ENCODE peak calls at places on chromosomes 11 and 22, in five cellular contexts. P is stomach, S is sigmoid colon, C is HCT116, Z is transverse colon. W is an unnamed sample.

GRCh38 chr11:126403658-126404057 is 48.2 kb downstream of the ST3GAL4 start:
- DNase-seq in P (no peak), S (no peak), C (no peak), Z (no peak), W (no peak)

GRCh38 chr11:80241766-80242165 is 800.9 kb upstream of the TENM4 start:
- DNase-seq in P (no peak), S (no peak), C (no peak), Z (no peak), W (no peak)

GRCh38 chr11:32983506-32983905 is 32.2 kb upstream of the DEPDC7 start:
- DNase-seq in P (no peak), S (no peak), C (no peak), Z (no peak), W (no peak)

GRCh38 chr22:17575151-17575550 is 11.9 kb downstream of the SLC25A18 start:
- DNase-seq in P (no peak), S (no peak), C (no peak), Z (no peak), W (no peak)

GRCh38 chr11:129251067-129251466 is 58.9 kb upstream of the ARHGAP32 start:
- DNase-seq in P (no peak), S (no peak), C (no peak), Z (no peak), W (no peak)

GRCh38 chr11:62786318-62787004 is 741 bp upstream of the TMEM179B start:
- DNase-seq in P (peak; percentile 93), S (peak; percentile 95), C (peak; percentile 67), Z (peak; percentile 93), W (no peak)

GRCh38 chr11:77079666-77080065 is 12.9 kb downstream of the CAPN5 start:
- DNase-seq in P (no peak), S (no peak), C (no peak), Z (no peak), W (no peak)

GRCh38 chr11:76787911-76788596 is 4.9 kb downstream of the TSKU start:
- DNase-seq in P (no peak), S (peak; percentile 74), C (peak; percentile 61), Z (peak; percentile 26), W (no peak)

GRCh38 chr11:74680703-74681531 is 50.3 kb downstream of the CHRDL2 start:
- DNase-seq in P (peak; percentile 45), S (no peak), C (no peak), Z (peak; percentile 6), W (no peak)

GRCh38 chr11:1207451-1208360 is 15.2 kb upstream of the MUC5B start:
- DNase-seq in P (no peak), S (peak; percentile 59), C (no peak), Z (no peak), W (no peak)

GRCh38 chr11:122902951-122903350 is 20.4 kb downstream of the JHY start:
- DNase-seq in P (no peak), S (no peak), C (no peak), Z (no peak), W (no peak)

GRCh38 chr22:40418366-40419201 is 48.2 kb downstream of the SGSM3 start:
- DNase-seq in P (no peak), S (peak; percentile 86), C (no peak), Z (peak; percentile 32), W (no peak)

GRCh38 chr11:121464352-121464946 is 11.7 kb upstream of the SORL1-AS1 start:
- DNase-seq in P (no peak), S (peak; percentile 89), C (peak; percentile 81), Z (peak; percentile 51), W (no peak)

GRCh38 chr22:42083119-42083518 is 3.6 kb downstream of the SMDT1 start:
- DNase-seq in P (no peak), S (no peak), C (no peak), Z (no peak), W (no peak)

GRCh38 chr11:62999649-63000048 is 14.9 kb upstream of the SLC22A6 start:
- DNase-seq in P (peak; percentile 74), S (no peak), C (no peak), Z (no peak), W (no peak)

GRCh38 chr22:42697542-42698013 is 23.1 kb downstream of the A4GALT start:
- DNase-seq in P (peak; percentile 66), S (peak; percentile 97), C (peak; percentile 49), Z (peak; percentile 72), W (no peak)

GRCh38 chr11:64544616-64545296 is 46.3 kb upstream of the SLC22A12 start:
- DNase-seq in P (no peak), S (no peak), C (no peak), Z (peak; percentile 34), W (no peak)

GRCh38 chr11:19110290-19110689 is 6.7 kb upstream of the ZDHHC13 start:
- DNase-seq in P (peak; percentile 45), S (no peak), C (no peak), Z (no peak), W (no peak)

GRCh38 chr11:40125054-40125453 is 1334.4 kb downstream of the LRRC4C start:
- DNase-seq in P (no peak), S (no peak), C (no peak), Z (no peak), W (no peak)

GRCh38 chr22:40668611-40669390 is 10.5 kb upstream of the MCHR1 start:
- DNase-seq in P (no peak), S (no peak), C (peak; percentile 31), Z (no peak), W (no peak)

GRCh38 chr11:80960331-80961095 is 1519.7 kb upstream of the TENM4 start:
- DNase-seq in P (no peak), S (no peak), C (no peak), Z (no peak), W (no peak)

GRCh38 chr11:47566166-47566546 is 757 bp downstream of the PTPMT1 start:
- DNase-seq in P (peak; percentile 35), S (no peak), C (no peak), Z (no peak), W (no peak)

GRCh38 chr11:7512525-7513209 is 1.1 kb upstream of the PPFIBP2 start:
- DNase-seq in P (peak; percentile 79), S (peak; percentile 89), C (no peak), Z (peak; percentile 80), W (no peak)

GRCh38 chr22:30290679-30291333 is 1.5 kb upstream of the CASTOR1 start:
- DNase-seq in P (peak; percentile 91), S (peak; percentile 97), C (no peak), Z (peak; percentile 74), W (peak; percentile 96)

GRCh38 chr11:130652671-130653335 is 204.4 kb downstream of the ADAMTS15 start:
- DNase-seq in P (peak; percentile 39), S (peak; percentile 92), C (no peak), Z (peak; percentile 46), W (peak; percentile 89)

GRCh38 chr11:69640260-69640994 is 529 bp upstream of the CCND1 start:
- DNase-seq in P (peak; percentile 57), S (peak; percentile 66), C (no peak), Z (peak; percentile 49), W (no peak)

GRCh38 chr11:2990617-2991476 is 1.3 kb downstream of the NAP1L4 start:
- DNase-seq in P (no peak), S (no peak), C (no peak), Z (peak; percentile 37), W (no peak)

GRCh38 chr11:47155914-47156313 is 20.8 kb downstream of the ARFGAP2 start:
- DNase-seq in P (no peak), S (no peak), C (no peak), Z (no peak), W (no peak)

GRCh38 chr11:37500425-37500824 is 902.4 kb upstream of the RAG2 start:
- DNase-seq in P (no peak), S (no peak), C (no peak), Z (no peak), W (no peak)

GRCh38 chr11:34426766-34427170 is 12.0 kb upstream of the CAT start:
- DNase-seq in P (no peak), S (no peak), C (no peak), Z (no peak), W (no peak)
- TF ChIP-seq POLR2AphosphoS5 in P (no peak), S (no peak), C (no peak), Z (no peak), W (no peak)

DNA sequence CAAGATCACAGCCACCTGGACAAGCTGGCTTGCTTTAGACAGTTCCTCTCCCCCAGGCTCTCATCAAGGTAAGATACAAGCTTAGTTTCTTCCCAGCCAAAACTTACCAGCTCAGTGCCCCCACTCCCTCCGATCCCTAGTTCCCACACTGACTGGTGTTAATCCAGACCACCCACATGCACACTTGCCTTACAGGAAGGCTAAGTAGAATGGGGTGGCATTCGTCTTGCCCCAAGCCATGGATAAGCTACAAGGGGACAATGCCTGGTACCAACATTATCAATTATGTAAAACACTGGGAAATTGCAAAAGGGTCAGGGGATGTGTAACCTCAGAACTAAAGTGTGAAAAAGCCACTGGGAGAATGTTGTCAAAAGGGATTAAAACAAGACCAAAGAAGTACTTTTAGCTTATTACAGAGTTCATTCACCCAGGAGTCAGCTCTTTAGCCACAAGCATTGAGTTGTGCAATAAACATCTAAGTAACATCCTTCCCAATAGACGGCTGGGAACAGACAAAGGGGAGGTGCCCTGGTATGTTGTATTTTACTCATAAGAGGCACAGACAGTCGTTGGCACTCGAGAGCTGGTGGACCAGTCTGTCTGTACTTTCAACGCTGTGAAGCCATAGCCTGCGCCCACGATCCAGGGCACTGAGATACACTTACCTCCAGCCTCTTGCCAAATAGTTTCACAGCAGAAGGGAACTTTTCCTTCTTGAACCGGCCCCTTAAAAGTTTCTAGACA is 1.1 kb downstream of the DHCR7 start:
- DNase-seq in P (no peak), S (peak; percentile 73), C (no peak), Z (peak; percentile 28), W (no peak)
- TF ChIP-seq POLR2A in P (no peak), S (no peak), C (no peak), Z (no peak), W (no peak)

GRCh38 chr11:72592698-72593097 is 81.5 kb downstream of the PDE2A start:
- DNase-seq in P (no peak), S (no peak), C (no peak), Z (no peak), W (no peak)
- H3K27me3 ChIP-seq in P (peaks cover 78% of the 10 kb centered on the region), S (no peaks in the 10 kb centered on the region), C (no peaks in the 10 kb centered on the region), Z (peaks cover 38% of the 10 kb centered on the region), W (no peaks in the 10 kb centered on the region)

DNA sequence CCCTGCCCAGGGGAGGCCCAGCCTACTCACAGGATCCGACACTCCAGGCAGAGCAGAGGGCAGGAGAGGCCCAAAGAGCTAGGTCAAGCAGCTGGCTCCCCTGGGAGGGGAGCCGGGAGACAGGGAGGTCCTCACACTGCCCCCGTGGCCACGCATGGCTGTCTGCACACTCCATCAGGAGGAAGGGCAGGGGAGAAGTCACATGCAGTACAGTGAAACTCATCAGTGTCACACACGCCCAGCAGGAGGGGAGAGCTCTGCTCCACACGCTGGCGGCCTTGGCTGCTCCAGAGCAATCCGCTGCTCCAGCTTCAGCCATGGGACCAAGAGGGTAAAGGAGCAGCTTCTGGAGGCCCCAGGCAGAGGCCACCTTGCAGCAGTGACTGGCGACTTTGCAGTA is 14.3 kb downstream of the TCIRG1 start:
- DNase-seq in P (no peak), S (no peak), C (no peak), Z (no peak), W (no peak)
- TF ChIP-seq POLR2AphosphoS5 in P (no peak), S (no peak), C (no peak), Z (no peak), W (no peak)

W was measured in vagina.